ENCODE peak calls at places on chromosomes 2 and 18, in seven cellular contexts. One of them, this sample, is unnamed.

GRCh38 chr18:47184419-47185050 is 8.4 kb upstream of the IER3IP1 start:
- DNase-seq in CD8-positive, alpha-beta T cell: no peak
- DNase-seq in HuH-7: no peak
- DNase-seq in NCI-H1694: no peak
- DNase-seq in activated T-cell treated with anti-CD3 and anti-CD28 coated beads for 24 hours: no peak
- DNase-seq in HFF-Myc: peak; percentile 19
- DNase-seq in AG09319: no peak
- DNase-seq in this sample: no peak

GRCh38 chr2:163574309-163574708 is 161.5 kb downstream of the FIGN start:
- DNase-seq in AG09319: no peak
- DNase-seq in CD8-positive, alpha-beta T cell: no peak
- DNase-seq in NCI-H1694: no peak
- DNase-seq in HFF-Myc: no peak
- DNase-seq in activated T-cell treated with anti-CD3 and anti-CD28 coated beads for 24 hours: no peak
- DNase-seq in HuH-7: no peak
- DNase-seq in this sample: no peak

GRCh38 chr18:49002045-49002444 is 51.3 kb upstream of the SMAD7 start:
- DNase-seq in activated T-cell treated with anti-CD3 and anti-CD28 coated beads for 24 hours: no peak
- DNase-seq in HuH-7: no peak
- DNase-seq in AG09319: no peak
- DNase-seq in HFF-Myc: no peak
- DNase-seq in NCI-H1694: no peak
- DNase-seq in CD8-positive, alpha-beta T cell: no peak
- DNase-seq in this sample: no peak

GRCh38 chr2:96888082-96889011 is 18.5 kb upstream of the SEMA4C start:
- DNase-seq in NCI-H1694: no peak
- DNase-seq in CD8-positive, alpha-beta T cell: no peak
- DNase-seq in HuH-7: no peak
- DNase-seq in AG09319: no peak
- DNase-seq in HFF-Myc: no peak
- DNase-seq in activated T-cell treated with anti-CD3 and anti-CD28 coated beads for 24 hours: no peak
- DNase-seq in this sample: peak; percentile 74

GRCh38 chr2:12883911-12884310 is 167.2 kb downstream of the TRIB2 start:
- DNase-seq in HFF-Myc: no peak
- DNase-seq in AG09319: no peak
- DNase-seq in activated T-cell treated with anti-CD3 and anti-CD28 coated beads for 24 hours: no peak
- DNase-seq in CD8-positive, alpha-beta T cell: no peak
- DNase-seq in NCI-H1694: no peak
- DNase-seq in HuH-7: no peak
- DNase-seq in this sample: no peak

GRCh38 chr2:36381965-36382364 is 26.4 kb downstream of the CRIM1 start:
- DNase-seq in activated T-cell treated with anti-CD3 and anti-CD28 coated beads for 24 hours: no peak
- DNase-seq in CD8-positive, alpha-beta T cell: no peak
- DNase-seq in HuH-7: no peak
- DNase-seq in NCI-H1694: no peak
- DNase-seq in AG09319: no peak
- DNase-seq in HFF-Myc: no peak
- DNase-seq in this sample: no peak

GRCh38 chr18:70998490-70998889 is 709.6 kb downstream of the SOCS6 start:
- DNase-seq in AG09319: no peak
- DNase-seq in activated T-cell treated with anti-CD3 and anti-CD28 coated beads for 24 hours: no peak
- DNase-seq in HFF-Myc: no peak
- DNase-seq in CD8-positive, alpha-beta T cell: no peak
- DNase-seq in NCI-H1694: no peak
- DNase-seq in HuH-7: no peak
- DNase-seq in this sample: no peak

GRCh38 chr18:75256376-75256775 is 45.8 kb downstream of the TSHZ1 start:
- DNase-seq in activated T-cell treated with anti-CD3 and anti-CD28 coated beads for 24 hours: no peak
- DNase-seq in CD8-positive, alpha-beta T cell: no peak
- DNase-seq in NCI-H1694: no peak
- DNase-seq in AG09319: no peak
- DNase-seq in HFF-Myc: no peak
- DNase-seq in HuH-7: no peak
- DNase-seq in this sample: no peak

GRCh38 chr2:138276367-138276766 is 225.2 kb upstream of the SPOPL start:
- DNase-seq in HFF-Myc: no peak
- DNase-seq in AG09319: no peak
- DNase-seq in NCI-H1694: no peak
- DNase-seq in CD8-positive, alpha-beta T cell: no peak
- DNase-seq in activated T-cell treated with anti-CD3 and anti-CD28 coated beads for 24 hours: no peak
- DNase-seq in HuH-7: no peak
- DNase-seq in this sample: no peak

GRCh38 chr18:58640891-58641610 is 12.2 kb upstream of the ALPK2 start:
- DNase-seq in HuH-7: no peak
- DNase-seq in HFF-Myc: no peak
- DNase-seq in NCI-H1694: no peak
- DNase-seq in AG09319: no peak
- DNase-seq in CD8-positive, alpha-beta T cell: no peak
- DNase-seq in activated T-cell treated with anti-CD3 and anti-CD28 coated beads for 24 hours: no peak
- DNase-seq in this sample: no peak

GRCh38 chr18:13320891-13321425 is 102.4 kb downstream of the LDLRAD4 start:
- DNase-seq in AG09319: no peak
- DNase-seq in activated T-cell treated with anti-CD3 and anti-CD28 coated beads for 24 hours: no peak
- DNase-seq in NCI-H1694: no peak
- DNase-seq in CD8-positive, alpha-beta T cell: no peak
- DNase-seq in HFF-Myc: no peak
- DNase-seq in HuH-7: no peak
- DNase-seq in this sample: no peak

GRCh38 chr18:11497585-11497984 is 111.8 kb upstream of the SLC35G4 start:
- DNase-seq in AG09319: no peak
- DNase-seq in HuH-7: no peak
- DNase-seq in HFF-Myc: no peak
- DNase-seq in CD8-positive, alpha-beta T cell: no peak
- DNase-seq in NCI-H1694: no peak
- DNase-seq in activated T-cell treated with anti-CD3 and anti-CD28 coated beads for 24 hours: no peak
- DNase-seq in this sample: no peak

GRCh38 chr2:233049194-233049761 is 10.9 kb upstream of the INPP5D start:
- DNase-seq in HuH-7: no peak
- DNase-seq in AG09319: no peak
- DNase-seq in activated T-cell treated with anti-CD3 and anti-CD28 coated beads for 24 hours: no peak
- DNase-seq in HFF-Myc: no peak
- DNase-seq in NCI-H1694: no peak
- DNase-seq in CD8-positive, alpha-beta T cell: no peak
- DNase-seq in this sample: no peak

GRCh38 chr2:11370377-11371098 is 26.1 kb upstream of the ROCK2 start:
- DNase-seq in CD8-positive, alpha-beta T cell: no peak
- DNase-seq in NCI-H1694: peak; percentile 18
- DNase-seq in AG09319: no peak
- DNase-seq in HuH-7: no peak
- DNase-seq in activated T-cell treated with anti-CD3 and anti-CD28 coated beads for 24 hours: no peak
- DNase-seq in HFF-Myc: no peak
- DNase-seq in this sample: no peak

GRCh38 chr2:73935641-73936040 is 9.0 kb downstream of the DGUOK start:
- DNase-seq in AG09319: no peak
- DNase-seq in activated T-cell treated with anti-CD3 and anti-CD28 coated beads for 24 hours: no peak
- DNase-seq in NCI-H1694: no peak
- DNase-seq in HuH-7: no peak
- DNase-seq in CD8-positive, alpha-beta T cell: no peak
- DNase-seq in HFF-Myc: no peak
- DNase-seq in this sample: no peak

GRCh38 chr2:14781148-14781547 is 148.6 kb downstream of the LRATD1 start:
- DNase-seq in AG09319: no peak
- DNase-seq in HuH-7: no peak
- DNase-seq in activated T-cell treated with anti-CD3 and anti-CD28 coated beads for 24 hours: no peak
- DNase-seq in NCI-H1694: no peak
- DNase-seq in HFF-Myc: no peak
- DNase-seq in CD8-positive, alpha-beta T cell: no peak
- DNase-seq in this sample: no peak

GRCh38 chr2:20611077-20611843 is 39.6 kb downstream of the HS1BP3 start:
- DNase-seq in NCI-H1694: no peak
- DNase-seq in HFF-Myc: no peak
- DNase-seq in activated T-cell treated with anti-CD3 and anti-CD28 coated beads for 24 hours: no peak
- DNase-seq in HuH-7: no peak
- DNase-seq in AG09319: peak; percentile 56
- DNase-seq in CD8-positive, alpha-beta T cell: no peak
- DNase-seq in this sample: peak; percentile 11